ENCODE peak calls at places on chromosomes 7 and 10, in five cellular contexts. J is epithelial cell of esophagus, I is hepatocyte, L is HFFc6, A is mammary epithelial cell. Y is an unnamed sample.

GRCh38 chr7:124263232-124263827 is 230.5 kb upstream of the TMEM229A start:
- DNase-seq in L (no peak), J (peak), I (peak), A (peak), Y (no peak)

GRCh38 chr7:41984888-41985287 is 252.1 kb downstream of the GLI3 start:
- DNase-seq in I (peak), J (peak), L (peak), A (peak), Y (no peak)

GRCh38 chr7:97421307-97421905 is 303.9 kb downstream of the SDHAF3 start:
- DNase-seq in L (no peak), J (no peak), I (no peak), A (no peak), Y (no peak)

GRCh38 chr7:133735222-133735621 is 391.9 kb upstream of the LRGUK start:
- DNase-seq in J (peak), L (no peak), I (no peak), A (no peak), Y (no peak)

GRCh38 chr7:67791918-67792317 is 795.3 kb downstream of the TYW1 start:
- DNase-seq in I (no peak), L (no peak), J (no peak), A (no peak), Y (no peak)

GRCh38 chr7:76069238-76069638 is 21.3 kb downstream of the MDH2 start:
- DNase-seq in J (peak), I (peak), A (peak), L (peak), Y (peak)

GRCh38 chr10:114876169-114876568 is 54.6 kb downstream of the FHIP2A start:
- DNase-seq in I (no peak), J (no peak), A (no peak), L (no peak), Y (no peak)

GRCh38 chr10:29736325-29737208 is 101.8 kb upstream of the SVIL start:
- DNase-seq in I (peak), J (peak), L (no peak), A (peak), Y (peak)

GRCh38 chr7:155363146-155363539 is 65.5 kb downstream of the INSIG1 start:
- DNase-seq in I (no peak), A (no peak), L (no peak), J (no peak), Y (no peak)

GRCh38 chr10:28952523-28952922 is 275.2 kb downstream of the BAMBI start:
- DNase-seq in J (no peak), I (no peak), A (no peak), L (no peak), Y (no peak)

GRCh38 chr7:52482076-52482475 is 553.4 kb upstream of the POM121L12 start:
- DNase-seq in A (no peak), I (no peak), L (no peak), J (no peak), Y (no peak)

GRCh38 chr7:1545417-1546246 is 10.4 kb downstream of the TMEM184A start:
- DNase-seq in J (no peak), I (no peak), A (no peak), L (no peak), Y (no peak)

GRCh38 chr10:124035928-124036558 is 57.4 kb downstream of the CHST15 start:
- DNase-seq in A (no peak), I (peak), L (no peak), J (no peak), Y (peak)

GRCh38 chr7:157757211-157757610 is 420.4 kb downstream of the DNAJB6 start:
- DNase-seq in J (no peak), A (no peak), I (no peak), L (no peak), Y (no peak)

GRCh38 chr7:38863609-38864291 is 45.2 kb downstream of the VPS41 start:
- DNase-seq in A (peak), L (no peak), J (peak), I (peak), Y (no peak)

GRCh38 chr7:21886396-21886795 is 59.3 kb downstream of the CDCA7L start:
- DNase-seq in A (no peak), L (no peak), J (no peak), I (no peak), Y (no peak)

GRCh38 chr7:136062625-136063336 is 85.6 kb upstream of the MTPN start:
- DNase-seq in A (no peak), J (no peak), L (no peak), I (no peak), Y (no peak)

GRCh38 chr7:64559206-64559605 is 3.7 kb downstream of the ZNF680 start:
- DNase-seq in J (peak), L (no peak), A (no peak), I (no peak), Y (no peak)

GRCh38 chr7:108541493-108541892 is 15.6 kb upstream of the PNPLA8 start:
- DNase-seq in L (no peak), I (no peak), A (no peak), J (no peak), Y (no peak)

GRCh38 chr10:91185239-91185875 is 35.1 kb upstream of the PCGF5 start:
- DNase-seq in A (no peak), I (peak), L (peak), J (peak), Y (no peak)

GRCh38 chr10:65294329-65294728 is 1631.5 kb upstream of the LRRTM3 start:
- DNase-seq in I (peak), A (no peak), J (no peak), L (no peak), Y (no peak)

GRCh38 chr7:70694909-70695803 is 436.8 kb upstream of the GALNT17 start:
- DNase-seq in L (no peak), A (peak), I (peak), J (peak), Y (no peak)

GRCh38 chr10:27741173-27742091 is 4.2 kb downstream of the MKX start:
- DNase-seq in I (peak), L (no peak), A (no peak), J (no peak), Y (no peak)

GRCh38 chr10:89047397-89047796 is 56.8 kb downstream of the FAS start:
- DNase-seq in L (peak), J (no peak), A (no peak), I (no peak), Y (no peak)

GRCh38 chr10:29773675-29774091 is 138.9 kb upstream of the SVIL start:
- DNase-seq in L (no peak), I (no peak), J (no peak), A (no peak), Y (no peak)

GRCh38 chr7:100431286-100431735 is 1.7 kb downstream of the MEPCE start:
- DNase-seq in J (no peak), A (no peak), I (no peak), L (no peak), Y (peak)

GRCh38 chr7:74289018-74289659 is at the start of gene CLIP2:
- DNase-seq in I (peak), A (peak), L (peak), J (peak), Y (peak)

GRCh38 chr7:118232837-118233236 is 8.3 kb downstream of the ANKRD7 start:
- DNase-seq in L (no peak), A (peak), J (peak), I (no peak), Y (no peak)

GRCh38 chr7:26910221-26910620 is 45.8 kb upstream of the SKAP2 start:
- DNase-seq in L (peak), A (peak), J (peak), I (no peak), Y (no peak)

GRCh38 chr10:121715076-121715475 is 116.8 kb upstream of the FGFR2 start:
- DNase-seq in J (peak), A (peak), L (no peak), I (no peak), Y (no peak)

GRCh38 chr10:114389429-114389828 is 14.9 kb downstream of the AFAP1L2 start:
- DNase-seq in J (peak), A (peak), L (peak), I (no peak), Y (no peak)

GRCh38 chr7:7051221-7051877 is 131.0 kb upstream of the C1GALT1 start:
- DNase-seq in A (no peak), J (peak), L (no peak), I (peak), Y (no peak)

GRCh38 chr10:67612156-67612555 is 83.8 kb downstream of the CTNNA3 start:
- DNase-seq in I (no peak), L (no peak), J (no peak), A (no peak), Y (no peak)

GRCh38 chr10:33706746-33707145 is 372.3 kb upstream of the NRP1 start:
- DNase-seq in L (peak), A (peak), I (no peak), J (peak), Y (no peak)

GRCh38 chr10:13352519-13352918 is 4.4 kb upstream of the SEPHS1 start:
- DNase-seq in L (no peak), J (no peak), I (no peak), A (no peak), Y (no peak)

GRCh38 chr7:37230221-37230620 is 218.4 kb downstream of the ELMO1 start:
- DNase-seq in L (no peak), A (peak), J (peak), I (no peak), Y (no peak)

GRCh38 chr7:104327963-104328307 is 468 bp upstream of the LHFPL3 start:
- DNase-seq in L (no peak), J (peak), A (no peak), I (peak), Y (no peak)

GRCh38 chr7:44750921-44751571 is 2.4 kb downstream of the ZMIZ2 start:
- DNase-seq in L (no peak), J (no peak), I (peak), A (peak), Y (no peak)

GRCh38 chr10:116792772-116793171 is 50.4 kb upstream of the HSPA12A start:
- DNase-seq in I (no peak), J (no peak), A (no peak), L (no peak), Y (no peak)

GRCh38 chr7:101717986-101718746 is 89.1 kb upstream of the MYL10 start:
- DNase-seq in I (peak), J (peak), A (no peak), L (peak), Y (peak)

GRCh38 chr7:40186586-40186985 is 51.8 kb downstream of the SUGCT start:
- DNase-seq in J (no peak), I (no peak), L (no peak), A (no peak), Y (no peak)
- TF ChIP-seq CTCF in J (peak), I (no peak), L (peak), A (peak), Y (no peak)

DNA sequence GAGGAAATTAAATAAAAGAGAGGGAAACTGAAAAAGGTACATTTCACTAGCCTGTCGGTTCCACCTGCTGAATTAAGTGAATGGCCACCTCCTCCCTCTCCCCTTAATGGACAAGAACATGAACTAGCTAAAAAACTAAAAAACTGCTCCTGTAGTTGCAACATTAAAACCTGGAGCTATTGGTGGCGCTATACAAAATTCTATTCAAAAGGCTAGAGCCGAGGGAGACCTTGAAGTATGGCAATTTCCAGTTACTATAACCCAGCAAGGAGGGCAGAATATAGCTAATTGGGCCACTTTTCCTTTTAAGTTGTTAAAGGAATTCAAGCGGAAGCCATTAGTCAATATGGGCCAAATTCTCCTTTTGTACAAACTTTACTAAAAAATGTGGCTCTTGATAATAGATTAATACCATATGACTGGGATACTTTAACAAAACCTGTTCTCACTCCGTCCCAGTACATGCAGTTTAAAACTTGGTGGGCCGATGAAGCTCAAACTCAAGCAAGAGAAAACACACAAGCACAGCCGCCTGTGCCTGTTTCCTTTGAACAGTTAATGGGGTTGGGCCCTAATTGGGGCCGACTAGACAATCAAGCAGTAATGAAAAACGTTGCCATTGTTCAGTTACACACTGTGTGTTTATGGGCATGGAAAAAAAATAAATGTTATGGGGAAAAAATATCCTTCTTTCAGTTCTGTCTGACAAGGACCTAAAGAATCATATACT is 6.5 kb upstream of the CHST3 start:
- DNase-seq in I (no peak), L (no peak), A (no peak), J (no peak), Y (no peak)
- TF ChIP-seq CTCF in I (peak), L (peak), A (no peak), J (no peak), Y (no peak)

GRCh38 chr10:77422491-77423338 is 214.9 kb downstream of the KCNMA1 start:
- DNase-seq in I (no peak), A (no peak), J (no peak), L (no peak), Y (no peak)
- TF ChIP-seq CTCF in I (no peak), A (no peak), J (no peak), L (no peak), Y (no peak)

DNA sequence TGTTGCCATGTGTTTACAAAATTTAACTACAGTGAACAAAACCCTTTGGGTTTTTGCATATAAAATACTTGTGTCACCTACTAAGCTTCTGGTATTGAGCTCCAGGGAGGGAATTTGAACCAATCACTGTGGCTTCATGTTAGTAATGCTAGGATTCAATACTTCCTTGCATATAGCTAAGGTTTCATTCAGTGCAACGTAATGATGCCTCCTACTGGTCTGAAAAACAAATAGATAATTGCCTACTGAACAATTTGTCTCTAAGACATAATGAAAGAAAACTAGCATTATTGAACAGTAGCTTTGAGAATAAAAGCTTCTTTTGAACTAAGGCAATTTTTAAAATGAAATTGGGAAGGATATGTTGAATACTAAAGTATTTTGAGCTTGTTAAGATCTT is 244.4 kb downstream of the ZWINT start:
- DNase-seq in I (peak), L (no peak), A (no peak), J (peak), Y (no peak)
- TF ChIP-seq CTCF in I (peak), L (no peak), A (peak), J (no peak), Y (no peak)

DNA sequence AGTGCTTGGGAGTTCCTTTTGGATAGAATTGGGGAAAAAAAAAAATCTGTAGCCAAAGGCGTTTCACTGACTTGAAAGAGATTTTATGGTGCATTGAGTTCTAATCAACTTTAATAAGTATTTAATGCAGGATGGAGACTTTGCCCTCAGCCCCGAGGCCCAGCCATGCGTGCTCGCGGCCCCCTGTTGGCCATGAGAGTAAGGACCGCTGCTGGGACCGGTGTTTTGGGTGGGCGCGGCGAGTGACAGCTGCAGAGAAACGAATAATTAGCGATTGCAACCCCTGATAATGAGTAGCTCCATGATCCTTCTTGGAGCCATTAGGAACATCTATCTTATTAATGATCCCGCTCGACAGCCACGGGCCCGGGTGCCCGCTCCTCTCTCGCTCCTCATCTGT is 347.4 kb downstream of the RPS24 start:
- DNase-seq in I (no peak), J (no peak), A (no peak), L (no peak), Y (no peak)
- TF ChIP-seq CTCF in I (peak), J (no peak), A (no peak), L (peak), Y (no peak)

GRCh38 chr7:116367171-116367813 is 132.2 kb upstream of the CAV2 start:
- DNase-seq in L (no peak), I (no peak), J (no peak), A (no peak), Y (no peak)
- TF ChIP-seq CTCF in L (no peak), I (no peak), J (no peak), A (no peak), Y (no peak)

GRCh38 chr7:95976369-95976768 is 204.0 kb downstream of the DYNC1I1 start:
- DNase-seq in L (no peak), I (no peak), A (no peak), J (no peak), Y (no peak)

GRCh38 chr7:95974108-95974507 is 201.8 kb downstream of the DYNC1I1 start:
- DNase-seq in L (no peak), A (no peak), I (no peak), J (no peak), Y (no peak)

GRCh38 chr7:95972554-95972953 is 200.2 kb downstream of the DYNC1I1 start:
- DNase-seq in L (no peak), J (no peak), I (peak), A (no peak), Y (no peak)

GRCh38 chr7:95971716-95972115 is 199.4 kb downstream of the DYNC1I1 start:
- DNase-seq in L (no peak), A (no peak), J (no peak), I (no peak), Y (no peak)
- TF ChIP-seq CTCF in L (no peak), A (no peak), J (no peak), I (no peak), Y (no peak)

GRCh38 chr10:1183033-1183396 is 126.8 kb downstream of the WDR37 start:
- DNase-seq in J (no peak), I (peak), L (no peak), A (no peak), Y (peak)

GRCh38 chr10:1182280-1183032 is 126.3 kb downstream of the WDR37 start:
- DNase-seq in I (no peak), L (no peak), A (no peak), J (no peak), Y (peak)

GRCh38 chr10:1179346-1180070 is 123.3 kb downstream of the WDR37 start:
- DNase-seq in I (no peak), A (no peak), J (no peak), L (no peak), Y (peak)

GRCh38 chr10:1180071-1180730 is 124.0 kb downstream of the WDR37 start:
- DNase-seq in A (no peak), L (no peak), J (no peak), I (no peak), Y (peak)

DNA sequence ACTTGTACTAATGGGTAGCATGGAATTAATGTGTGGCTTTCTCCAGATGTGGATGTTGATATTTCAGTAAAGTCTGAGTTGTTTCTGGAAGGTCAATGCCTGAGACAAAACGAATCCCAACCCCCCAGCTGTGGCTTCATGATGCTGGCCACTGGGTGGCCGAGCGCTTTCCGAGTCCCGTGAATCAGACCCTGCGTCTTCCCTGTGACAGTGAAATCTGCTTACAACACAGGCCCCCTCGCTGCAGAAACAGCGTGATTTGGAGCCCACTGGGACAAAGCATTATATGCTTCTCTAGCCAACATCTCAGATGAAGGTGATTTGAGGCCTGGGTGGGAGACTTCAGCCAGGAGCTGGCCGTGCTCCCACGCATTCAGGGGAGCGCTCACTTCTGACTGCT is 124.7 kb downstream of the WDR37 start:
- DNase-seq in A (no peak), I (no peak), L (no peak), J (no peak), Y (no peak)
- TF ChIP-seq CTCF in A (no peak), I (no peak), L (no peak), J (no peak), Y (no peak)

GRCh38 chr10:95906675-95907453 is 911 bp upstream of the CC2D2B start:
- DNase-seq in A (peak), J (peak), L (peak), I (peak), Y (peak)
- TF ChIP-seq CTCF in A (peak), J (peak), L (no peak), I (peak), Y (no peak)

GRCh38 chr10:131786756-131787605 is 113.8 kb upstream of the PPP2R2D start:
- DNase-seq in L (peak), I (peak), J (peak), A (peak), Y (no peak)
- TF ChIP-seq CTCF in L (peak), I (peak), J (peak), A (peak), Y (peak)